ENCODE peak calls at places on chromosomes 12 and 14, in six cellular contexts. Z, D, V, U, Y and X are unnamed samples.

GRCh38 chr12:87866602-87867292 is 162.5 kb downstream of the C12orf50 start:
- DNase-seq in D (no peak), U (no peak), V (peak), Y (no peak), Z (peak), X (no peak)

GRCh38 chr14:51081712-51082111 is 13.2 kb downstream of the TRIM9 start:
- DNase-seq in Y (peak), U (no peak), V (no peak), D (no peak), Z (no peak), X (no peak)

GRCh38 chr14:71130491-71131179 is 223.4 kb downstream of the PCNX1 start:
- DNase-seq in Z (peak), Y (no peak), U (no peak), D (no peak), V (no peak), X (no peak)

GRCh38 chr14:92523752-92524151 is 10.2 kb downstream of the RIN3 start:
- DNase-seq in D (no peak), V (no peak), Y (no peak), Z (no peak), U (no peak), X (no peak)

GRCh38 chr12:1497161-1497560 is 97.2 kb downstream of the FBXL14 start:
- DNase-seq in Z (no peak), Y (no peak), D (no peak), U (no peak), V (no peak), X (no peak)

GRCh38 chr12:124036117-124037109 is 63.4 kb downstream of the ZNF664 start:
- DNase-seq in Y (no peak), D (peak), U (peak), Z (peak), V (peak), X (peak)

GRCh38 chr12:754871-755562 is 2.6 kb downstream of the WNK1 start:
- DNase-seq in D (peak), Z (peak), Y (no peak), U (no peak), V (no peak), X (no peak)

GRCh38 chr14:20477211-20477876 is 8.1 kb downstream of the PNP start:
- DNase-seq in V (no peak), Z (peak), U (no peak), Y (no peak), D (peak), X (no peak)

GRCh38 chr14:66111891-66112290 is 374.3 kb upstream of the CCDC196 start:
- DNase-seq in Y (no peak), U (no peak), V (no peak), Z (no peak), D (no peak), X (no peak)

GRCh38 chr12:107400686-107401447 is 284.7 kb upstream of the PWP1 start:
- DNase-seq in U (no peak), Z (peak), D (peak), V (no peak), Y (no peak), X (no peak)

GRCh38 chr12:47989023-47989417 is 15.3 kb downstream of the COL2A1 start:
- DNase-seq in D (no peak), V (no peak), Z (no peak), Y (no peak), U (no peak), X (no peak)

GRCh38 chr14:93788557-93789365 is 476 bp upstream of the PRIMA1 start:
- DNase-seq in Y (no peak), D (peak), U (no peak), Z (peak), V (no peak), X (no peak)

GRCh38 chr14:73913256-73913655 is 26.6 kb downstream of the ZNF410 start:
- DNase-seq in D (no peak), Z (no peak), Y (no peak), U (no peak), V (no peak), X (no peak)

GRCh38 chr14:49972199-49972671 is 79.4 kb downstream of the ARF6 start:
- DNase-seq in Y (peak), V (no peak), U (no peak), D (peak), Z (peak), X (no peak)

GRCh38 chr12:25364529-25365339 is 114.0 kb upstream of the KRAS start:
- DNase-seq in V (no peak), D (no peak), Y (no peak), Z (no peak), U (no peak), X (peak)

GRCh38 chr12:121811434-121812319 is 7.9 kb downstream of the SETD1B start:
- DNase-seq in V (no peak), Y (peak), U (peak), D (peak), Z (peak), X (peak)

GRCh38 chr12:30025317-30025716 is 241.6 kb upstream of the TMTC1 start:
- DNase-seq in Y (no peak), U (no peak), V (no peak), Z (peak), D (no peak), X (no peak)

GRCh38 chr12:109879332-109880048 is 851 bp downstream of the GLTP start:
- DNase-seq in Z (peak), Y (no peak), V (no peak), D (no peak), U (no peak), X (no peak)

GRCh38 chr12:107229827-107230226 is 136.5 kb upstream of the CRY1 start:
- DNase-seq in U (no peak), Z (no peak), D (no peak), Y (no peak), V (no peak), X (no peak)

GRCh38 chr14:75906680-75907280 is 75.0 kb downstream of the TGFB3 start:
- DNase-seq in Z (peak), V (peak), Y (peak), U (peak), D (peak), X (peak)

GRCh38 chr14:65131176-65131765 is 29.0 kb upstream of the MAX start:
- DNase-seq in U (no peak), Y (peak), Z (peak), V (peak), D (no peak), X (no peak)

GRCh38 chr12:27549801-27550652 is 26.0 kb downstream of the PPFIBP1 start:
- DNase-seq in V (peak), D (peak), U (no peak), Y (peak), Z (peak), X (no peak)

GRCh38 chr12:47990351-47991105 is 13.7 kb downstream of the COL2A1 start:
- DNase-seq in Y (no peak), Z (no peak), V (no peak), D (no peak), U (peak), X (peak)

GRCh38 chr12:69688021-69688420 is 11.1 kb downstream of the BEST3 start:
- DNase-seq in Z (peak), U (no peak), Y (no peak), D (no peak), V (no peak), X (no peak)

GRCh38 chr14:91568626-91569025 is 58.5 kb upstream of the PPP4R3A start:
- DNase-seq in D (no peak), V (no peak), Z (no peak), U (no peak), Y (no peak), X (no peak)